ENCODE peak calls at places on chromosomes 6 and 20, in five cellular contexts. H, A, U, M and S are unnamed samples.

GRCh38 chr6:148593130-148593812 is 153.6 kb upstream of the UST start:
- DNase-seq in M (no peak), A (no peak), H (no peak), U (no peak), S (no peak)

GRCh38 chr6:129120856-129121255 is 237.9 kb downstream of the LAMA2 start:
- DNase-seq in H (no peak), M (no peak), A (no peak), U (no peak), S (no peak)

GRCh38 chr6:90493332-90493731 is 93.5 kb downstream of the MAP3K7 start:
- DNase-seq in M (no peak), H (no peak), U (no peak), A (no peak), S (no peak)

GRCh38 chr6:67331304-67331703 is 1303.8 kb upstream of the ADGRB3 start:
- DNase-seq in M (no peak), H (no peak), A (no peak), U (peak; percentile 55), S (no peak)

GRCh38 chr6:155448823-155449789 is 6.5 kb downstream of the NOX3 start:
- DNase-seq in U (peak; percentile 4), H (no peak), M (no peak), A (no peak), S (no peak)

GRCh38 chr20:64164123-64164836 is at the start of gene MYT1:
- DNase-seq in M (no peak), H (no peak), A (no peak), U (no peak), S (no peak)

GRCh38 chr20:31560900-31561598 is 44.0 kb upstream of the ID1 start:
- DNase-seq in H (no peak), U (no peak), A (peak; percentile 91), M (no peak), S (no peak)

GRCh38 chr6:48889429-48889828 is 573.6 kb downstream of the MMUT start:
- DNase-seq in M (no peak), U (no peak), A (no peak), H (no peak), S (no peak)

GRCh38 chr6:48817714-48818113 is 645.3 kb downstream of the MMUT start:
- DNase-seq in U (no peak), H (no peak), A (no peak), M (no peak), S (no peak)

GRCh38 chr6:149170564-149171452 is 146.7 kb upstream of the TAB2 start:
- DNase-seq in M (no peak), A (no peak), H (no peak), U (peak; percentile 49), S (no peak)

GRCh38 chr20:46099491-46100287 is 9.9 kb upstream of the NCOA5 start:
- DNase-seq in M (no peak), A (no peak), U (no peak), H (no peak), S (peak; percentile 65)

GRCh38 chr20:33518071-33518470 is 28.2 kb downstream of the CBFA2T2 start:
- DNase-seq in U (no peak), M (no peak), H (no peak), A (no peak), S (peak; percentile 25)

GRCh38 chr6:102389994-102390393 is 996.5 kb downstream of the GRIK2 start:
- DNase-seq in A (no peak), U (no peak), H (no peak), M (no peak), S (no peak)

GRCh38 chr6:3296537-3297453 is 38.0 kb downstream of the PSMG4 start:
- DNase-seq in M (no peak), A (no peak), U (no peak), H (no peak), S (no peak)

GRCh38 chr20:33947709-33948295 is 45.9 kb upstream of the RALY start:
- DNase-seq in U (peak; percentile 86), H (peak; percentile 83), M (peak; percentile 19), A (peak; percentile 89), S (peak; percentile 59)

GRCh38 chr20:62637110-62637509 is 5.2 kb upstream of the SLCO4A1 start:
- DNase-seq in H (no peak), A (no peak), M (no peak), U (no peak), S (no peak)

GRCh38 chr6:130724089-130724488 is 103.1 kb upstream of the SMLR1 start:
- DNase-seq in U (no peak), M (no peak), A (no peak), H (no peak), S (no peak)

GRCh38 chr20:53941680-53942079 is 128.7 kb downstream of the BCAS1 start:
- DNase-seq in A (no peak), M (no peak), H (no peak), U (no peak), S (no peak)

GRCh38 chr6:30954631-30955366 is 14.0 kb downstream of the MUCL3 start:
- DNase-seq in U (no peak), A (no peak), H (no peak), M (no peak), S (no peak)

GRCh38 chr20:2485662-2486061 is 15.1 kb upstream of the SNRPB start:
- DNase-seq in A (no peak), M (no peak), H (no peak), U (no peak), S (no peak)

GRCh38 chr6:1464796-1465348 is 75.5 kb downstream of the FOXF2 start:
- DNase-seq in A (no peak), U (no peak), H (no peak), M (no peak), S (no peak)

GRCh38 chr6:6315660-6316059 is 4.8 kb downstream of the F13A1 start:
- DNase-seq in H (peak; percentile 27), A (peak; percentile 52), U (peak; percentile 62), M (no peak), S (peak; percentile 69)

GRCh38 chr20:40703981-40704530 is 15.0 kb upstream of the MAFB start:
- DNase-seq in A (no peak), H (no peak), U (no peak), M (no peak), S (no peak)

GRCh38 chr6:37371158-37372083 is 17.6 kb downstream of the RNF8 start:
- DNase-seq in M (no peak), H (no peak), U (no peak), A (no peak), S (no peak)

GRCh38 chr6:37368961-37369320 is 15.2 kb downstream of the RNF8 start:
- DNase-seq in A (no peak), U (no peak), M (no peak), H (no peak), S (no peak)

GRCh38 chr6:37367557-37367956 is 13.8 kb downstream of the RNF8 start:
- DNase-seq in H (no peak), A (no peak), M (no peak), U (no peak), S (no peak)

GRCh38 chr6:37372116-37372515 is 18.3 kb downstream of the RNF8 start:
- DNase-seq in M (no peak), A (no peak), U (no peak), H (no peak), S (no peak)

DNA sequence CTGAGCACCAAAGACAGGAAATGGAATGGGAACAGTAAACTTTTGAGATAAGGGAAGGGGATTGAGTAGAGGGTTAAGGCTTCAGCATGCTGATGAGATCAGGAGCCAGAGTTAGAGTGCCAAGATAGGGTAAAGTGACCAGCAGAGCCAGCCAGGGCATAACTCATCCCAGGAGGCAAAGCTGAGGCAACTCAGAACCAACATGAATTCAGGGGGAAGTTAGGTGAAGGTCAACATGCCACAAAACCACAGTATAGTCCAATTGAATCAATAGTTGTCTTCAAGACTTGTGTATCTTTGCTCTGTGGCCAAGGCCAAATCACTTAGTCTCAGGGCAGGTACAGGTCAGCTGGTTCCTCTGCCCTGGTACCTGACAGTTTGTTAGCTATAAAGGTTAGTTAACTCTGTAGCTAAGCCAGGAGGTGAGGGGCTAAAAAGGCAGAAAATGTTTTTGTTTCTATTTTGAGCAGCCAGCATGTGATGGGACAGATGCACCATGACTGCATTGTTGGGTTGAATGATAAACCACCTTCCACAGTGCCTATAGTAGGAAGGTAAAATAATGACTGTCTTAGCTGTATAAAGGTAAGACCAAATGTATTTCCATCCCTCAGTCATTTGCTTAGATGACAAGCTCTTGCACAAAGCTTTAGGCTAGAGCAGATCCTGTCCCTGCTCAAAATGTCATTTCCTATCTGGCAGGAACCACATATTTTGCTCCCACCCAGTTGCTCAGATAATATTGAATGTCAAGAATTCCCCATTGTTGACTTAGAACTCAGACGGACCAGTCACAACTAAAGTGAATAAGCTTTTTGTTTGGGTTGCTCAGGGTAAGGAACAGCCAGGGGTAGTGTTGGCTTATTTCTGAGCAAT is 15.8 kb downstream of the RNF8 start:
- DNase-seq in H (peak; percentile 86), A (no peak), U (no peak), M (no peak), S (no peak)
- TF ChIP-seq EZH2 in H (no peak), A (no peak), U (no peak), M (no peak), S (no peak)

GRCh38 chr6:162151050-162151658 is 576.4 kb downstream of the PRKN start:
- DNase-seq in M (no peak), H (no peak), U (no peak), A (no peak), S (no peak)
- TF ChIP-seq SIN3A in M (no peak), H (no peak), U (no peak), A (no peak), S (no peak)

DNA sequence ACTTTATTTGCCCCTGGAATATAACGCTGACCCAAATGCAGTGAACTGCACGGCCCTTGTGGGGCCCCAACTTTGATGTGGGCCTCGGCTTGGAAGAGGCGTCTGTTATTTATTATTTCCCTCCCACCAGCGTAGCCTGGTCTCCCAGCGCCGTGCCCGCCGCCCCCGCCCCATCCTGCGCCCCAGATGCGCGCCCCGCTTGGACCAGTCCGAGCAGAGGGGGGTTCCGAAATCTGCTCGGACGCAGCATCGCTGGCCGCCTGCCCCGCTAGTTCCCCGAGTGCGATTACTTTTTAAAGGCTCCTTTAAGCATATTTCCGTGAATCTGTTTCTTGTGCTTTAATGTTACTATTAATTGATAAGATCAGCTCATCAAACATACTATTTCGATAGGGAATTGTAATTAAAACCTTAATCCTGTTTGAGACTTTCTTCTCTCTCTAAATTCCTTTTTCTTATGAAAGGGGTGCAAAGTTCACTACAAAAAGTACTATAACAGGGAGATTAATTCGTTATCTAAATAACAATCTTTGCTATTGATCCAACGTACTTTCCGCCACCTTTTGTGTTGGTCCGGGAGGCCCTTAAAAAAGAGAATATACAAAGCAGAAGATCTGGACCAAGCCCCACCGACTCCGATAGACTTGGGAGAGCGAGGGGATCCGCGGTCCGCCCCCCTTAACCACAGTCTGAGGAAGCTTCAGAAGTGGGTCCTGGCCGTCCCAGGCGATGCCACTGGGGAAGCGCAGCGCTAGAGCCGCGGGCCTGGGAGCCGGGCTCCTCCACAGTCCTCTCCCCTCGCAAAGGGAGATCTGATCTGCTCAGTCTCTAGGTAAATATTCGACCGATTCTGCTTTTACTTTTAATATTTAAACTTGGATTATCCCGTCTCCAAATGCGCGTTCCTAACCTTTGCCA is 10.1 kb downstream of the POU3F2 start:
- DNase-seq in H (no peak), U (no peak), A (no peak), M (no peak), S (no peak)
- TF ChIP-seq EZH2 in H (peak; percentile 39), U (no peak), A (no peak), M (peak; percentile 56), S (no peak)

GRCh38 chr20:6764619-6765018 is 2.9 kb upstream of the BMP2 start:
- DNase-seq in M (no peak), U (no peak), H (no peak), A (no peak), S (no peak)

GRCh38 chr20:6766433-6766832 is 1.1 kb upstream of the BMP2 start:
- DNase-seq in H (no peak), U (no peak), M (no peak), A (no peak), S (no peak)

GRCh38 chr20:6767536-6768227 is at the start of gene BMP2:
- DNase-seq in A (no peak), M (no peak), U (peak; percentile 9), H (no peak), S (no peak)

GRCh38 chr20:6767166-6767535 is 335 bp upstream of the BMP2 start:
- DNase-seq in H (no peak), A (no peak), U (no peak), M (no peak), S (no peak)

GRCh38 chr20:6765469-6766058 is 1.9 kb upstream of the BMP2 start:
- DNase-seq in U (peak; percentile 32), A (peak; percentile 19), H (peak; percentile 77), M (no peak), S (no peak)
- TF ChIP-seq SIN3A in U (no peak), A (no peak), H (no peak), M (no peak), S (no peak)